ENCODE peak calls at places on chromosome 18, in ten cellular contexts. G is cardiac muscle cell, S is SIG-M5, H is smooth muscle cell of the brain vasculature, O is kidney, L is NCI-H774, Z is lower lobe of right lung, P is GM23248, I is DMS153, W is brain microvascular endothelial cell. K is an unnamed sample.

GRCh38 chr18:22223263-22223960 is 54.0 kb downstream of the GATA6 start:
- DNase-seq in G (peak), S (no peak), H (no peak), O (peak), L (peak), Z (peak), P (peak), I (peak), W (peak), K (peak)

GRCh38 chr18:11518788-11519685 is 90.4 kb upstream of the SLC35G4 start:
- DNase-seq in G (peak), S (no peak), H (no peak), O (peak), L (peak), Z (no peak), P (peak), I (no peak), W (peak), K (peak)

GRCh38 chr18:41338341-41338740 is 616.7 kb upstream of the PIK3C3 start:
- DNase-seq in G (no peak), S (no peak), H (no peak), O (no peak), L (no peak), Z (no peak), P (no peak), I (no peak), W (no peak), K (no peak)

GRCh38 chr18:70420151-70420898 is 131.5 kb downstream of the SOCS6 start:
- DNase-seq in G (peak), S (no peak), H (no peak), O (no peak), L (no peak), Z (no peak), P (peak), I (no peak), W (peak), K (peak)

GRCh38 chr18:74316257-74317180 is 880 bp downstream of the C18orf63 start:
- DNase-seq in G (peak), S (no peak), H (no peak), O (peak), L (no peak), Z (no peak), P (peak), I (no peak), W (peak), K (peak)

GRCh38 chr18:73594749-73595148 is 552.9 kb downstream of the FBXO15 start:
- DNase-seq in G (peak), S (no peak), H (no peak), O (no peak), L (no peak), Z (no peak), P (peak), I (no peak), W (no peak), K (no peak)

GRCh38 chr18:36496022-36496421 is 198.5 kb downstream of the FHOD3 start:
- DNase-seq in G (peak), S (no peak), H (no peak), O (no peak), L (no peak), Z (no peak), P (peak), I (no peak), W (no peak), K (peak)

GRCh38 chr18:36396190-36396589 is 98.7 kb downstream of the FHOD3 start:
- DNase-seq in G (no peak), S (no peak), H (no peak), O (no peak), L (no peak), Z (no peak), P (no peak), I (no peak), W (no peak), K (no peak)

GRCh38 chr18:35582310-35582682 is 756 bp downstream of the GALNT1 start:
- DNase-seq in G (no peak), S (no peak), H (no peak), O (no peak), L (no peak), Z (no peak), P (peak), I (no peak), W (no peak), K (no peak)

GRCh38 chr18:61360440-61361383 is 27.5 kb downstream of the CDH20 start:
- DNase-seq in G (no peak), S (no peak), H (no peak), O (no peak), L (no peak), Z (no peak), P (no peak), I (no peak), W (no peak), K (no peak)

GRCh38 chr18:48676756-48677368 is 138.0 kb downstream of the CTIF start:
- DNase-seq in G (peak), S (no peak), H (no peak), O (peak), L (peak), Z (peak), P (peak), I (no peak), W (peak), K (peak)

GRCh38 chr18:37318360-37319037 is 247.1 kb downstream of the CELF4 start:
- DNase-seq in G (no peak), S (no peak), H (no peak), O (no peak), L (no peak), Z (no peak), P (no peak), I (no peak), W (no peak), K (no peak)

GRCh38 chr18:58135806-58136331 is 91.8 kb downstream of the NEDD4L start:
- DNase-seq in G (peak), S (no peak), H (peak), O (no peak), L (peak), Z (no peak), P (peak), I (peak), W (peak), K (peak)

GRCh38 chr18:43757273-43757672 is 480.0 kb upstream of the SYT4 start:
- DNase-seq in G (no peak), S (no peak), H (no peak), O (no peak), L (no peak), Z (no peak), P (no peak), I (no peak), W (no peak), K (no peak)

GRCh38 chr18:59564516-59564915 is 132.7 kb downstream of the CCBE1 start:
- DNase-seq in G (no peak), S (no peak), H (no peak), O (no peak), L (no peak), Z (no peak), P (no peak), I (no peak), W (no peak), K (no peak)

GRCh38 chr18:74225193-74225840 is 66.4 kb downstream of the CYB5A start:
- DNase-seq in G (peak), S (no peak), H (no peak), O (no peak), L (no peak), Z (no peak), P (no peak), I (no peak), W (peak), K (no peak)

GRCh38 chr18:30970201-30970816 is 72.2 kb downstream of the DSC3 start:
- DNase-seq in G (peak), S (no peak), H (no peak), O (no peak), L (no peak), Z (no peak), P (peak), I (no peak), W (peak), K (no peak)

GRCh38 chr18:44936485-44936884 is 255.8 kb downstream of the SETBP1 start:
- DNase-seq in G (no peak), S (no peak), H (no peak), O (no peak), L (no peak), Z (no peak), P (no peak), I (no peak), W (no peak), K (no peak)

GRCh38 chr18:6836331-6836730 is 106.8 kb downstream of the ARHGAP28 start:
- DNase-seq in G (no peak), S (no peak), H (no peak), O (no peak), L (no peak), Z (no peak), P (no peak), I (no peak), W (no peak), K (no peak)

GRCh38 chr18:75727479-75727878 is 300.0 kb upstream of the SMIM21 start:
- DNase-seq in G (peak), S (no peak), H (no peak), O (no peak), L (peak), Z (no peak), P (peak), I (peak), W (peak), K (peak)

GRCh38 chr18:3710712-3711269 is 260.8 kb downstream of the TGIF1 start:
- DNase-seq in G (no peak), S (no peak), H (no peak), O (peak), L (no peak), Z (peak), P (peak), I (no peak), W (no peak), K (no peak)

GRCh38 chr18:79524181-79525078 is 128.7 kb downstream of the NFATC1 start:
- DNase-seq in G (no peak), S (no peak), H (no peak), O (peak), L (no peak), Z (peak), P (no peak), I (no peak), W (no peak), K (no peak)

GRCh38 chr18:22467760-22468553 is 50.2 kb upstream of the CTAGE1 start:
- DNase-seq in G (peak), S (no peak), H (no peak), O (no peak), L (no peak), Z (no peak), P (peak), I (no peak), W (peak), K (peak)

GRCh38 chr18:77096936-77097886 is 35.4 kb downstream of the MBP start:
- DNase-seq in G (no peak), S (no peak), H (no peak), O (no peak), L (no peak), Z (no peak), P (no peak), I (no peak), W (no peak), K (no peak)

GRCh38 chr18:45571714-45572113 is 43.6 kb upstream of the SLC14A2 start:
- DNase-seq in G (no peak), S (no peak), H (no peak), O (no peak), L (no peak), Z (no peak), P (no peak), I (no peak), W (no peak), K (no peak)

GRCh38 chr18:74378179-74378682 is 62.6 kb downstream of the C18orf63 start:
- DNase-seq in G (peak), S (no peak), H (no peak), O (no peak), L (no peak), Z (no peak), P (peak), I (no peak), W (no peak), K (peak)

GRCh38 chr18:69353023-69353422 is 47.7 kb upstream of the DOK6 start:
- DNase-seq in G (no peak), S (no peak), H (no peak), O (no peak), L (no peak), Z (no peak), P (no peak), I (no peak), W (no peak), K (no peak)

GRCh38 chr18:3273042-3273441 is 11.1 kb downstream of the MYL12B start:
- DNase-seq in G (no peak), S (no peak), H (no peak), O (no peak), L (no peak), Z (no peak), P (no peak), I (no peak), W (no peak), K (no peak)

GRCh38 chr18:34444622-34445021 is 219.9 kb upstream of the NOL4 start:
- DNase-seq in G (no peak), S (no peak), H (no peak), O (no peak), L (no peak), Z (no peak), P (no peak), I (no peak), W (no peak), K (no peak)

GRCh38 chr18:42730272-42730671 is 385.2 kb downstream of the RIT2 start:
- DNase-seq in G (no peak), S (no peak), H (no peak), O (no peak), L (no peak), Z (no peak), P (peak), I (no peak), W (no peak), K (no peak)

GRCh38 chr18:21761471-21762115 is 21.0 kb downstream of the MIB1 start:
- DNase-seq in G (no peak), S (no peak), H (no peak), O (no peak), L (no peak), Z (no peak), P (no peak), I (no peak), W (no peak), K (no peak)

GRCh38 chr18:5424903-5425302 is 118.9 kb downstream of the EPB41L3 start:
- DNase-seq in G (peak), S (no peak), H (peak), O (no peak), L (no peak), Z (no peak), P (peak), I (no peak), W (peak), K (no peak)

GRCh38 chr18:74266161-74266560 is 25.6 kb downstream of the CYB5A start:
- DNase-seq in G (no peak), S (no peak), H (no peak), O (no peak), L (no peak), Z (no peak), P (no peak), I (no peak), W (peak), K (no peak)